ENCODE peak calls at places on chromosomes 7 and 10, in nine cellular contexts. D, B, I, O, X, R, V, Y and L are unnamed samples.
A peak's percentile ranks its signal among the peaks of the same experiment; 100 is the strongest.

GRCh38 chr7:37311282-37311868 is 137.3 kb downstream of the ELMO1 start:
- DNase-seq in X (no peak), D (no peak), O (no peak), R (no peak), I (peak; percentile 81), V (no peak), B (no peak), Y (no peak), L (no peak)

GRCh38 chr10:29270883-29271282 is 18.0 kb upstream of the LYZL1 start:
- DNase-seq in R (no peak), Y (no peak), O (no peak), B (no peak), V (no peak), I (no peak), D (no peak), X (no peak), L (no peak)

GRCh38 chr7:26356929-26357792 is 65.5 kb downstream of the SNX10 start:
- DNase-seq in Y (no peak), R (no peak), I (no peak), V (no peak), D (no peak), B (no peak), X (no peak), O (no peak), L (no peak)

GRCh38 chr7:94289071-94289470 is 105.6 kb upstream of the COL1A2 start:
- DNase-seq in V (peak; percentile 56), Y (no peak), D (no peak), O (peak; percentile 81), B (peak; percentile 84), X (peak; percentile 59), R (peak; percentile 68), I (no peak), L (no peak)

GRCh38 chr10:80473692-80474596 is 19.8 kb downstream of the TSPAN14 start:
- DNase-seq in O (no peak), B (no peak), Y (no peak), V (no peak), D (no peak), X (no peak), I (no peak), R (no peak), L (no peak)

GRCh38 chr10:79502561-79503309 is 9.6 kb upstream of the EIF5AL1 start:
- DNase-seq in V (no peak), D (no peak), Y (no peak), R (peak; percentile 52), O (no peak), X (peak; percentile 29), I (no peak), B (no peak), L (no peak)

GRCh38 chr7:27677912-27678612 is 15.4 kb upstream of the HIBADH start:
- DNase-seq in O (peak; percentile 87), I (no peak), R (no peak), Y (no peak), V (no peak), D (no peak), B (no peak), X (no peak), L (no peak)

GRCh38 chr7:122248472-122248871 is 56.1 kb downstream of the FEZF1 start:
- DNase-seq in D (no peak), B (no peak), Y (no peak), V (no peak), O (no peak), I (no peak), X (no peak), R (no peak), L (no peak)

GRCh38 chr10:132325969-132326889 is 5.8 kb upstream of the LRRC27 start:
- DNase-seq in X (no peak), B (no peak), V (no peak), D (no peak), Y (no peak), O (no peak), R (no peak), I (no peak), L (no peak)

GRCh38 chr7:139341058-139341775 is at the start of gene FMC1:
- DNase-seq in D (peak; percentile 47), X (peak; percentile 82), Y (peak; percentile 74), V (peak; percentile 93), O (peak; percentile 88), R (peak; percentile 90), B (peak; percentile 76), I (peak; percentile 96), L (peak; percentile 92)

GRCh38 chr10:63718006-63718405 is 196.8 kb downstream of the REEP3 start:
- DNase-seq in Y (no peak), B (no peak), D (no peak), X (no peak), R (no peak), I (no peak), O (no peak), V (no peak), L (no peak)

GRCh38 chr10:24915304-24915703 is 37.1 kb downstream of the PRTFDC1 start:
- DNase-seq in R (no peak), Y (no peak), X (no peak), D (no peak), I (no peak), O (no peak), B (no peak), V (no peak), L (no peak)

GRCh38 chr10:96789571-96790108 is 42.5 kb upstream of the LCOR start:
- DNase-seq in B (no peak), X (no peak), O (no peak), D (no peak), I (no peak), R (no peak), V (no peak), Y (peak; percentile 37), L (no peak)

GRCh38 chr7:26620352-26620751 is 244.0 kb downstream of the SKAP2 start:
- DNase-seq in O (peak; percentile 57), X (peak; percentile 53), Y (no peak), B (no peak), R (no peak), V (no peak), I (no peak), D (no peak), L (no peak)

GRCh38 chr7:150719960-150720891 is 3.8 kb downstream of the GIMAP1 start:
- DNase-seq in I (peak; percentile 69), Y (no peak), V (no peak), R (no peak), O (no peak), D (no peak), B (no peak), X (no peak), L (peak; percentile 78)

GRCh38 chr7:112481833-112482669 is 1.3 kb downstream of the LSMEM1 start:
- DNase-seq in I (no peak), Y (no peak), D (no peak), B (no peak), V (no peak), O (peak; percentile 50), R (no peak), X (peak; percentile 13), L (no peak)

GRCh38 chr7:112487457-112487856 is 6.7 kb downstream of the LSMEM1 start:
- DNase-seq in I (no peak), O (no peak), B (no peak), D (no peak), R (no peak), V (no peak), X (no peak), Y (no peak), L (no peak)

GRCh38 chr7:112487938-112488575 is 7.3 kb downstream of the LSMEM1 start:
- DNase-seq in R (no peak), V (no peak), O (no peak), I (no peak), B (no peak), Y (no peak), D (no peak), X (no peak), L (no peak)

GRCh38 chr7:112484671-112485097 is 3.9 kb downstream of the LSMEM1 start:
- DNase-seq in X (no peak), Y (no peak), O (peak; percentile 82), I (no peak), B (no peak), R (no peak), D (no peak), V (no peak), L (no peak)

DNA sequence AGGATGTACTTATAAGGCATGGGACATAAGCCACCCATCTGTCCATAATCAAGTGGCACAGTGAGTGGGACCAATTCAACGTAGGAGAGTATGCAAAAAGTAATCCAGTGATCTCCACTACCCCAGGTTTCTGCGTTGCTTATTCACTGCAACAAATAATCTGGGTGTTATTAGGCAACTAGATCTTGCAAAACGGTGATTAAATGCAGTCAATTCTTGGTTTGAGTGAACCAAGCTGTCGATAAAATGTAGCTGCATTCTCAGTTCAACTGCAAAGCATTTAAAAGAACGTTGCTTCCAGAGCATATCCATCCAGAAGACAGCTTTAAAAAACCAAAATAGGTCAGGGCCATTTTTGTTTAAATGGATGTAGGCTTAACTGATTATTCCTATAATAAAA is 5.0 kb downstream of the LSMEM1 start:
- DNase-seq in O (no peak), X (no peak), I (no peak), R (no peak), B (no peak), D (no peak), Y (no peak), V (no peak), L (no peak)
- TF ChIP-seq POLR2AphosphoS5 in O (no peak), X (no peak), I (no peak), R (no peak), B (no peak), D (no peak), Y (no peak), V (no peak), L (no peak)

DNA sequence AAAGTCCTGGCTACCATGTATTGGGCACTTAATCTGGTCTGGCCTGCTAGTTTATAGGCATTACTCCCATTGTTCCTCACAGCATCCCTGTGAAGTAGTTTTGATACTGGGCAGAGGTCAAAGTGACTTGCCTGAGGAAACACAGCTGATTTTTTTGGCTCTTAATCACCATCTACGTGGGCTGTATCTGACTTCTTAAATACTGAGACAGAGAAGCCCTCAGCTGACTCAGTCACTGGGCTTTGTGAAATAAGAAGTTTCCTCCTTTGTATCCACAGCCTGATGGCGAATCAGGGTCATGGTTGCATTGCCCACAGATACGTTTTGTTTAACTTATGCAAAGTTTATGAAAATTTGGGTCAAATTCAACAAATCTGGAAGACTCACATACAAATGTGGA is 13.2 kb downstream of the TACR2 start:
- DNase-seq in Y (no peak), O (no peak), V (no peak), R (no peak), B (no peak), I (no peak), X (no peak), D (no peak), L (no peak)
- TF ChIP-seq POLR2AphosphoS5 in Y (no peak), O (no peak), V (peak; percentile 17), R (no peak), B (no peak), I (no peak), X (no peak), D (no peak), L (no peak)

GRCh38 chr7:55898287-55898686 is 11.0 kb downstream of the ZNF713 start:
- DNase-seq in I (no peak), R (no peak), B (no peak), Y (no peak), O (no peak), X (no peak), D (no peak), V (no peak), L (no peak)

GRCh38 chr7:55903985-55904759 is 16.9 kb downstream of the ZNF713 start:
- DNase-seq in X (no peak), D (peak; percentile 7), I (no peak), Y (peak; percentile 53), B (no peak), O (no peak), R (no peak), V (no peak), L (no peak)
- TF ChIP-seq POLR2AphosphoS5 in X (no peak), D (no peak), I (no peak), Y (no peak), B (no peak), O (no peak), R (no peak), V (no peak), L (no peak)

GRCh38 chr7:43869898-43870240 is 552 bp upstream of the MRPS24 start:
- DNase-seq in I (peak; percentile 70), O (no peak), D (no peak), B (no peak), V (no peak), R (no peak), X (no peak), Y (no peak), L (no peak)
- TF ChIP-seq POLR2AphosphoS5 in I (no peak), O (no peak), D (no peak), B (no peak), V (no peak), R (no peak), X (no peak), Y (no peak), L (no peak)